ENCODE peak calls at places on chromosomes 5 and 9, in nine cellular contexts. P, D, V, M, K, T, X, C and B are unnamed samples.
A peak's percentile ranks its signal among the peaks of the same experiment; 100 is the strongest.

GRCh38 chr9:127444921-127445850 is 6.0 kb downstream of the RPL12 start:
- DNase-seq in P (no peak), D (no peak), V (no peak), M (no peak), K (no peak), T (no peak), X (no peak), C (peak; percentile 48), B (no peak)

GRCh38 chr9:84862786-84863185 is 193.3 kb downstream of the NTRK2 start:
- DNase-seq in P (peak; percentile 76), D (no peak), V (peak; percentile 66), M (no peak), K (no peak), T (no peak), X (no peak), C (no peak), B (no peak)

GRCh38 chr5:80159133-80159815 is 96.6 kb downstream of the SERINC5 start:
- DNase-seq in P (no peak), D (no peak), V (no peak), M (no peak), K (no peak), T (no peak), X (no peak), C (no peak), B (no peak)

GRCh38 chr5:121969660-121970295 is 8.0 kb downstream of the SRFBP1 start:
- DNase-seq in P (peak; percentile 39), D (no peak), V (no peak), M (no peak), K (no peak), T (no peak), X (no peak), C (no peak), B (no peak)

GRCh38 chr9:85729882-85730281 is 11.9 kb downstream of the AGTPBP1 start:
- DNase-seq in P (no peak), D (no peak), V (no peak), M (no peak), K (no peak), T (no peak), X (no peak), C (no peak), B (no peak)

GRCh38 chr9:112380102-112380581 is at the start of gene HSDL2:
- DNase-seq in P (peak; percentile 25), D (no peak), V (no peak), M (no peak), K (no peak), T (no peak), X (peak; percentile 70), C (peak; percentile 15), B (no peak)

GRCh38 chr5:41337240-41337639 is 123.9 kb upstream of the C6 start:
- DNase-seq in P (no peak), D (no peak), V (no peak), M (no peak), K (no peak), T (no peak), X (no peak), C (no peak), B (no peak)

GRCh38 chr5:129945031-129945430 is 40.8 kb downstream of the CHSY3 start:
- DNase-seq in P (peak; percentile 48), D (no peak), V (peak; percentile 46), M (no peak), K (no peak), T (no peak), X (no peak), C (peak; percentile 5), B (no peak)

DNA sequence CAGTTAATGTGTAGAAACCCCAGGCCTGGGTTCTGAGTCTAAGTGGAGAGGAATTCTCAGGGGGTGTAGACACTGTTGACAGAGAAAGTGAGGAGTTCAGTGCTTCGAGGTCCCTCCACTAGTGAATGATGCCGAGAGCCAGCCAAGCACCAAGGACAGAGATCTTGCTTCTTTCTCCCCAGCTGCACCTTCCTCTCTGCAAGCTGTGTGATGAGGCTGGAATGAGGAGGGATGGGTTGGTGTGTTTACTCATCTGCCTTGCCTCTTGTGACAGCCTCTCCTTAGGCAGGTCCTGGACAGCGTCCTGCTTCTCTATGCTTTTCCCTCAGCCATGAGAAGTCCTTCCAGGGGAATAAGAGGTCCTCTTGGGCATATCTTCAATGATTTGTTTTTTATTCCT is 35.3 kb downstream of the HNRNPH1 start:
- DNase-seq in P (no peak), D (no peak), V (no peak), M (no peak), K (no peak), T (peak; percentile 22), X (no peak), C (no peak), B (no peak)
- H3K36me3 ChIP-seq in P (peaks cover 22% of the 10 kb centered on the region), D (peaks cover 7% of the 10 kb centered on the region), V (peaks cover 64% of the 10 kb centered on the region), M (peaks cover 36% of the 10 kb centered on the region), K (no peaks in the 10 kb centered on the region), T (peaks cover 100% of the 10 kb centered on the region), X (no peaks in the 10 kb centered on the region), C (peaks cover 35% of the 10 kb centered on the region), B (peaks cover 18% of the 10 kb centered on the region)

GRCh38 chr9:35832814-35833213 is 3.8 kb downstream of the TMEM8B start:
- DNase-seq in P (no peak), D (no peak), V (no peak), M (no peak), K (no peak), T (no peak), X (no peak), C (no peak), B (no peak)

GRCh38 chr9:35835766-35836165 is 6.7 kb downstream of the TMEM8B start:
- DNase-seq in P (no peak), D (no peak), V (no peak), M (no peak), K (peak; percentile 12), T (no peak), X (no peak), C (no peak), B (no peak)

GRCh38 chr9:35834260-35835215 is 5.5 kb downstream of the TMEM8B start:
- DNase-seq in P (no peak), D (no peak), V (no peak), M (no peak), K (no peak), T (no peak), X (no peak), C (no peak), B (no peak)

GRCh38 chr9:35836595-35836994 is 7.6 kb downstream of the TMEM8B start:
- DNase-seq in P (no peak), D (no peak), V (no peak), M (no peak), K (no peak), T (no peak), X (no peak), C (no peak), B (no peak)

DNA sequence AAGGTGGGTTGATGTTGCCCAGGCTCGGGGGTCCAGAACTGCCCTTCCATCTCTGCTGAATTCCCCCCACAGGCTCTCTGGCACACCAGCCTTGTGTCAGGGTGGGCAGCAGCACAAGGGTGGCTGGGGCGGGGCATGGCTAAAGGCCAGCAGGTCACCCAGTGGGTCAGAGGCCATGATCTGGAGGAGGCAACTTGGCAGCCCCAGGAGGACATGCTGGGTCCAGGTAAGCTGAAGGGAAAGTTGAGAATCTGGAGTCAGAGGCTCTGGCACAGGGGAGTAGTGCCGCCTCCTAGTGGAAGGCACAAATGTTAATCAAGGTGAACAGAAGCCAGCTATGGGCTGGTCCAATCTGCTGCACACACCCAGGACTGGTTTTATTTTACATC is 6.2 kb downstream of the TMEM8B start:
- DNase-seq in P (no peak), D (no peak), V (no peak), M (no peak), K (no peak), T (no peak), X (no peak), C (no peak), B (no peak)
- H3K4me3 ChIP-seq in P (no peak overlapping the region), D (no peak overlapping the region), V (no peak overlapping the region), M (no peak overlapping the region), K (no peak overlapping the region), T (no peak overlapping the region), X (no peak overlapping the region), C (no peak overlapping the region), B (no peak overlapping the region)

GRCh38 chr9:133351908-133352634 is 4.1 kb downstream of the RPL7A start:
- DNase-seq in P (peak; percentile 70), D (no peak), V (peak; percentile 55), M (no peak), K (peak; percentile 70), T (no peak), X (peak; percentile 67), C (no peak), B (no peak)

GRCh38 chr9:133354766-133355165 is 1.5 kb downstream of the SURF1 start:
- DNase-seq in P (no peak), D (no peak), V (no peak), M (no peak), K (no peak), T (no peak), X (no peak), C (no peak), B (no peak)

GRCh38 chr9:133353548-133353947 is 2.7 kb downstream of the SURF1 start:
- DNase-seq in P (no peak), D (no peak), V (no peak), M (no peak), K (no peak), T (no peak), X (no peak), C (no peak), B (no peak)

GRCh38 chr9:133351526-133351907 is 3.5 kb downstream of the RPL7A start:
- DNase-seq in P (no peak), D (no peak), V (no peak), M (no peak), K (no peak), T (no peak), X (no peak), C (no peak), B (no peak)

DNA sequence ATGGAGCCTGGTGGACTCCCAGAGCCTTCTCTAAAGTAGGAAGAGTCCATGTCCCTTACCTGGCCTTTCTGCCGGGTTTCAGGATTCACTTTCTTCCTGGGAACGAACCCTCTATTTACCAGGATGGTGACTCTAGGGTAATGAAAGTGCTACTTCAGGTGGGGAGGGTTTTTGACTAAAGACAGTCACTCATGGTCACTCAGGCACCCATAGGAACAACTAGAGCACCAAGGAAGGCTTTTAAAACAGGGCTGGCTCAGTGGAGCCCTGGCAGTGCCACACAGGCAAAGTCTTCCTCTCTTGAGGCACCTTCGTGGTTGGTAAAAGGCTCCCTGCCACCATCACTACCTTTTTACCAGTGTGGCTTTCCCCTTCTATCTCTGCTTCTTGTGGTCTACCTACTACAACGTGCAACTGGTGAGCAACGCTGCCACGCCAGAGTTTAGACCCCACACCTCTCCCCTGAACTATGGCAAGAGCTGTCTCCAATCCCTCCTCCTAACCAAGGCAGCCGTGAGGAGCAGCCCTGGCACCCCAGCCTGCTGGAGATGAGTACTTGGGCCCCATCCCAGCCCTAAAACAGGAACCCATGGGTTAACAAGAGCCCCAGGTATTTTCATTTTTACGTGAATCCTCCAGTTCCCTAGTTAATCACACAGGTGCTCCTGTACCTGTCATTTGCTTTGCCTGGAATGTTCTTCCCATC is 3.5 kb downstream of the SURF1 start:
- DNase-seq in P (no peak), D (no peak), V (no peak), M (no peak), K (no peak), T (no peak), X (no peak), C (no peak), B (no peak)
- H3K36me3 ChIP-seq in P (peaks cover 25% of the 10 kb centered on the region), D (peaks cover 20% of the 10 kb centered on the region), V (peaks cover 54% of the 10 kb centered on the region), M (peaks cover 14% of the 10 kb centered on the region), K (peaks cover 16% of the 10 kb centered on the region), T (peaks cover 62% of the 10 kb centered on the region), X (peaks cover 3% of the 10 kb centered on the region), C (peaks cover 27% of the 10 kb centered on the region), B (peaks cover 33% of the 10 kb centered on the region)

GRCh38 chr5:14038341-14038959 is 94.0 kb upstream of the DNAH5 start:
- DNase-seq in P (peak; percentile 90), D (no peak), V (peak; percentile 92), M (no peak), K (no peak), T (no peak), X (no peak), C (no peak), B (peak; percentile 52)

GRCh38 chr5:14035859-14036440 is 91.5 kb upstream of the DNAH5 start:
- DNase-seq in P (peak; percentile 100), D (no peak), V (peak; percentile 99), M (no peak), K (peak; percentile 49), T (no peak), X (no peak), C (peak; percentile 7), B (peak; percentile 92)

GRCh38 chr5:14036947-14037346 is 92.5 kb upstream of the DNAH5 start:
- DNase-seq in P (peak; percentile 41), D (no peak), V (no peak), M (no peak), K (no peak), T (no peak), X (no peak), C (no peak), B (no peak)

GRCh38 chr5:14034991-14035390 is 90.5 kb upstream of the DNAH5 start:
- DNase-seq in P (no peak), D (no peak), V (no peak), M (no peak), K (no peak), T (no peak), X (no peak), C (no peak), B (no peak)

GRCh38 chr5:14036514-14036913 is 92.0 kb upstream of the DNAH5 start:
- DNase-seq in P (peak; percentile 35), D (no peak), V (peak; percentile 50), M (no peak), K (peak; percentile 32), T (no peak), X (no peak), C (no peak), B (no peak)
- H3K4me3 ChIP-seq in P (no peak overlapping the region), D (no peak overlapping the region), V (peak overlapping the region; percentile 6), M (no peak overlapping the region), K (no peak overlapping the region), T (no peak overlapping the region), X (no peak overlapping the region), C (no peak overlapping the region), B (peak overlapping the region; percentile 44)